ENCODE peak calls at places on chromosomes 16 and 17, in ten cellular contexts. X is activated CD4-positive, alpha-beta T cell treated with anti-CD3 and anti-CD28 coated beads, Interleukin-2, amount 10 ng/mL, durations not matched to agents 7 days and 5 days; S is T-helper 2 cell; E is choroid plexus epithelial cell; F is prostate gland; P is lower lobe of right lung; Q is fibroblast of pulmonary artery; R is iPS DF 19.7; C is psoas muscle; K is AG09309. T is an unnamed sample.

GRCh38 chr16:71610936-71611871 is 14.8 kb upstream of the MARVELD3 start:
- DNase-seq in K (no peak), X (peak), F (peak), P (peak), E (peak), R (no peak), C (peak), S (peak), Q (peak), T (no peak)

GRCh38 chr16:58170223-58170622 is 27.7 kb downstream of the CSNK2A2 start:
- DNase-seq in X (no peak), E (no peak), K (no peak), P (no peak), C (no peak), S (no peak), R (no peak), F (no peak), Q (no peak), T (no peak)

GRCh38 chr17:39755550-39756375 is 18.0 kb downstream of the GRB7 start:
- DNase-seq in E (peak), X (peak), K (no peak), F (no peak), S (peak), C (no peak), P (no peak), Q (no peak), R (no peak), T (no peak)

GRCh38 chr17:43723697-43724359 is 34.8 kb downstream of the SOST start:
- DNase-seq in R (no peak), K (no peak), S (no peak), F (no peak), C (peak), X (no peak), Q (peak), E (peak), P (no peak), T (no peak)

GRCh38 chr16:8567355-8568230 is 22.7 kb downstream of the TMEM114 start:
- DNase-seq in P (peak), X (peak), K (peak), F (peak), R (peak), C (peak), Q (peak), S (peak), E (peak), T (peak)

GRCh38 chr16:88005148-88005547 is 53.9 kb downstream of the BANP start:
- DNase-seq in F (no peak), E (no peak), C (no peak), S (no peak), K (no peak), X (no peak), Q (no peak), R (no peak), P (no peak), T (no peak)

GRCh38 chr17:28712037-28712704 is 483 bp upstream of the PROCA1 start:
- DNase-seq in F (no peak), P (peak), R (no peak), C (peak), X (peak), S (peak), K (no peak), E (peak), Q (no peak), T (peak)

GRCh38 chr16:71746442-71747046 is 22.0 kb upstream of the PHLPP2 start:
- DNase-seq in P (no peak), F (no peak), E (peak), R (no peak), S (no peak), X (peak), K (no peak), Q (peak), C (no peak), T (no peak)

GRCh38 chr16:23072769-23073549 is 76.3 kb downstream of the USP31 start:
- DNase-seq in F (no peak), C (no peak), S (no peak), Q (peak), K (no peak), R (no peak), X (no peak), P (no peak), E (peak), T (no peak)

GRCh38 chr16:11102523-11102898 is 153.5 kb downstream of the SOCS1 start:
- DNase-seq in C (no peak), R (no peak), Q (no peak), X (no peak), S (no peak), E (no peak), P (no peak), F (no peak), K (no peak), T (no peak)

GRCh38 chr16:63816304-63816703 is 1305.6 kb downstream of the CDH11 start:
- DNase-seq in R (no peak), Q (no peak), E (no peak), P (no peak), X (no peak), F (no peak), S (no peak), C (no peak), K (no peak), T (no peak)

GRCh38 chr17:71975331-71975801 is 145.5 kb upstream of the SOX9 start:
- DNase-seq in K (no peak), F (peak), S (no peak), R (no peak), C (peak), P (no peak), Q (peak), E (peak), X (no peak), T (peak)

GRCh38 chr16:72986011-72986410 is 61.9 kb downstream of the ZFHX3 start:
- DNase-seq in Q (peak), P (no peak), C (peak), K (no peak), S (no peak), X (no peak), E (peak), F (peak), R (no peak), T (peak)

GRCh38 chr17:38352245-38353083 is 820 bp downstream of the SOCS7 start:
- DNase-seq in C (peak), K (no peak), X (peak), F (no peak), R (no peak), S (no peak), Q (peak), P (peak), E (peak), T (peak)

GRCh38 chr16:80273635-80274538 is 266.9 kb upstream of the DYNLRB2 start:
- DNase-seq in X (no peak), K (peak), F (no peak), E (peak), R (no peak), P (no peak), C (no peak), S (no peak), Q (no peak), T (no peak)

GRCh38 chr16:57623251-57624043 is 5.0 kb upstream of the ADGRG1 start:
- DNase-seq in E (peak), P (peak), S (no peak), F (peak), X (no peak), K (no peak), Q (peak), R (no peak), C (no peak), T (peak)

GRCh38 chr17:79627184-79627765 is 16.4 kb upstream of the RBFOX3 start:
- DNase-seq in X (no peak), R (no peak), K (no peak), E (no peak), P (peak), S (no peak), C (no peak), Q (no peak), F (no peak), T (peak)